ENCODE peak calls at places on chromosome 15, in four cellular contexts. B is Calu3, A is epithelial cell of esophagus, P is upper lobe of left lung. W is an unnamed sample.

GRCh38 chr15:79243723-79244122 is 38.8 kb upstream of the ANKRD34C start:
- DNase-seq in B (no peak), A (no peak), P (no peak), W (no peak)

GRCh38 chr15:71705151-71705550 is 105.2 kb upstream of the NR2E3 start:
- DNase-seq in B (no peak), A (no peak), P (no peak), W (no peak)

GRCh38 chr15:44081223-44082013 is 113.7 kb downstream of the FRMD5 start:
- DNase-seq in B (no peak), A (no peak), P (no peak), W (no peak)

GRCh38 chr15:48413304-48413703 is 82.1 kb downstream of the DUT start:
- DNase-seq in B (no peak), A (no peak), P (no peak), W (no peak)

GRCh38 chr15:93235321-93235720 is 146.3 kb upstream of the RGMA start:
- DNase-seq in B (no peak), A (no peak), P (no peak), W (no peak)

GRCh38 chr15:59591372-59591771 is 20.2 kb upstream of the GCNT3 start:
- DNase-seq in B (no peak), A (no peak), P (no peak), W (no peak)

GRCh38 chr15:76056931-76057330 is 2.9 kb upstream of the TMEM266 start:
- DNase-seq in B (no peak), A (peak; percentile 88), P (no peak), W (no peak)

GRCh38 chr15:25246641-25247417 is 192.0 kb downstream of the UBE3A start:
- DNase-seq in B (no peak), A (no peak), P (no peak), W (peak; percentile 9)

GRCh38 chr15:29278436-29279099 is 8.9 kb upstream of the NSMCE3 start:
- DNase-seq in B (no peak), A (peak; percentile 83), P (no peak), W (no peak)

GRCh38 chr15:38174691-38175090 is 77.9 kb upstream of the SPRED1 start:
- DNase-seq in B (no peak), A (no peak), P (no peak), W (no peak)

GRCh38 chr15:88719654-88720053 is 80.8 kb downstream of the ISG20 start:
- DNase-seq in B (no peak), A (no peak), P (no peak), W (no peak)

GRCh38 chr15:60675763-60676162 is 196.8 kb upstream of the ICE2 start:
- DNase-seq in B (no peak), A (no peak), P (no peak), W (no peak)

GRCh38 chr15:73081321-73081958 is 29.2 kb downstream of the NEO1 start:
- DNase-seq in B (peak; percentile 45), A (peak; percentile 68), P (no peak), W (no peak)

GRCh38 chr15:61835029-61835428 is 225.2 kb downstream of the VPS13C start:
- DNase-seq in B (no peak), A (no peak), P (peak; percentile 20), W (no peak)

GRCh38 chr15:44215594-44215993 is 20.5 kb upstream of the FRMD5 start:
- DNase-seq in B (peak; percentile 32), A (peak; percentile 73), P (no peak), W (no peak)

GRCh38 chr15:96320703-96321421 is 9.6 kb upstream of the NR2F2 start:
- DNase-seq in B (peak; percentile 42), A (peak; percentile 41), P (no peak), W (no peak)

GRCh38 chr15:33113666-33114483 is 80.6 kb downstream of the FMN1 start:
- DNase-seq in B (no peak), A (peak; percentile 67), P (no peak), W (no peak)

GRCh38 chr15:25619761-25620160 is 180.9 kb upstream of the UBE3A start:
- DNase-seq in B (no peak), A (no peak), P (no peak), W (no peak)

GRCh38 chr15:34847598-34847997 is 52.2 kb upstream of the ACTC1 start:
- DNase-seq in B (no peak), A (no peak), P (no peak), W (no peak)

GRCh38 chr15:31262143-31262530 is 64.5 kb upstream of the KLF13 start:
- DNase-seq in B (no peak), A (no peak), P (no peak), W (no peak)

GRCh38 chr15:51736646-51737537 is 563 bp downstream of the LYSMD2 start:
- DNase-seq in B (peak; percentile 56), A (peak; percentile 31), P (peak; percentile 93), W (peak; percentile 29)

GRCh38 chr15:45157974-45158373 is 28.2 kb downstream of the DUOX1 start:
- DNase-seq in B (no peak), A (peak; percentile 97), P (no peak), W (no peak)

DNA sequence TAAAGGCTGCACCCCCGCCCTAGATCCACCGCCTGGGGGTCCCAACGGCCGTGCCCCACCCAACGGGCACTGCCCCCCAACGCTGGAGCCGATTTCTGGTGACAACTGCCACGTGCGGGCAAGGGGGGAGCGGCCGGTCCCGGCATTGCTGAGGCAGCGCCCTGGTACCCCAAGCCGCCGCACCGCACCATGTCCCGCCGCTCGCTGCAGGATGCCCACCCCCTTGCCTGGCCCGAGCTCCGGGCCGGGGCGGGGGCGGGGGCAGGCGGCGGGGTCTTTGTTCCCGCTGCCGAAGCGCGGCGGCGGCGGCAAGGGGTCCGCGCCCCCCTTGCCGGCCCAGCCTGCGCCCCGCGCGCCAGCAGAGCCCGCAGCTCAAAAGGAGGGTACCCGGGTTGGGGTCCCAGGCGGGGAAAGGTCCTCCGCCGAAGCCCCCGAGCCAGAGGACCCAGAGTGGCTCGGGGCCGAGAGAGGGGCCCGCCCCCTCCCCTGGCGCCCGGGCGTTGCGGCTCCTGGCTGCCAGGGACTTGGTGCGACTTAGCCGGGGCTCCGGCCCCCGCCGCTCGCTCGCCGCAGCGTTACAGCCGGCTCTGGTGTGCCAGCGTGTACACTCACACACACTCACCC is 678 bp downstream of the SEMA7A start:
- DNase-seq in B (no peak), A (no peak), P (no peak), W (no peak)
- TF ChIP-seq CTCF in B (no peak), A (no peak), P (no peak), W (no peak)

GRCh38 chr15:91948001-91948608 is 94.6 kb downstream of the SLCO3A1 start:
- DNase-seq in B (peak; percentile 68), A (peak; percentile 96), P (no peak), W (no peak)
- TF ChIP-seq CTCF in B (no peak), A (peak; percentile 9), P (no peak), W (no peak)

GRCh38 chr15:57218826-57219576 is 157.3 kb upstream of the CGNL1 start:
- DNase-seq in B (no peak), A (peak; percentile 18), P (no peak), W (no peak)

GRCh38 chr15:57217716-57218598 is 158.3 kb upstream of the CGNL1 start:
- DNase-seq in B (no peak), A (no peak), P (no peak), W (no peak)

GRCh38 chr15:57216288-57216687 is 160.0 kb upstream of the CGNL1 start:
- DNase-seq in B (no peak), A (peak; percentile 82), P (no peak), W (no peak)

GRCh38 chr15:57215371-57215770 is 160.9 kb upstream of the CGNL1 start:
- DNase-seq in B (no peak), A (no peak), P (no peak), W (no peak)

GRCh38 chr15:57213783-57214366 is 162.4 kb upstream of the CGNL1 start:
- DNase-seq in B (no peak), A (peak; percentile 48), P (no peak), W (no peak)
- TF ChIP-seq CTCF in B (no peak), A (peak; percentile 53), P (peak; percentile 29), W (peak; percentile 64)

DNA sequence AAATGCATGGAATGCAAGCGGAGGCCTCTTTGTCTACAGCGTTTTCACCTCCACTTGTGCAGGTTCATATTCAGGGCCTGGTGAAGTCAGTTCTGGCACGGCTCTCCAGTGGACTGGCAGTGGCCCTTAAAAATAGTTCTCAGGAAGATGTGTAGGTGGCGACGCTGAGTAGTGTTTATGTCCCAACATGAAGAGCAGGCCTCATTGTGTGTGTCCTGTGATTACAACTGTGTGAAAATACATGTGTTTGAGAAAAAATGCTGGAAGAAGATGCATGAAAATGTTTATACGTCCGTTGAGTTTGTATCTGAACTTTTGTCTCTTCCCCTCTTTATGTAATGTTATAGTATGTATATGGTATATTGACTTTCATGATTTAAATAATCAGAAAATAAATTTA is 7.2 kb downstream of the LIPC start:
- DNase-seq in B (peak; percentile 45), A (peak; percentile 64), P (no peak), W (peak; percentile 50)
- TF ChIP-seq CTCF in B (no peak), A (peak; percentile 42), P (no peak), W (peak; percentile 46)

DNA sequence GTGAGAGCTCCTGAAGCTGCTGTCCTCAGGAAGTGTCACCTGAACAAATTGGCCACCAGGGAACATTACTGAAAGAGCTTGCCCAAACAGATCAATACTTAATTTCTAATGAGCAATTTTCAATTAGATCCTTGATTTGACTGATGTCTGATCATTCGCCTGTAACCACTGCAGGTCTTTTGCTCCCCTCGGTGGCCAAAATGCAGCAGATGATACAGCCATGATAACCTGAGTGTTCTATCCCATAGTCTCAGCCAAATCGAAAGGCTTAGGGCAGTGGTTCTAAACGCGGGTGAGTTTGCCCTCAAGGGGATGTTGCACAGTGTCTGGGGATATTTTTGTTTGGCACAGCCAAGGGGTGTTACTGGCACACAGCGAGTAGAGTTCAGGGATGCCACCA is 57.7 kb upstream of the MEX3B start:
- DNase-seq in B (no peak), A (no peak), P (no peak), W (no peak)
- TF ChIP-seq CTCF in B (no peak), A (peak; percentile 32), P (no peak), W (peak; percentile 10)

DNA sequence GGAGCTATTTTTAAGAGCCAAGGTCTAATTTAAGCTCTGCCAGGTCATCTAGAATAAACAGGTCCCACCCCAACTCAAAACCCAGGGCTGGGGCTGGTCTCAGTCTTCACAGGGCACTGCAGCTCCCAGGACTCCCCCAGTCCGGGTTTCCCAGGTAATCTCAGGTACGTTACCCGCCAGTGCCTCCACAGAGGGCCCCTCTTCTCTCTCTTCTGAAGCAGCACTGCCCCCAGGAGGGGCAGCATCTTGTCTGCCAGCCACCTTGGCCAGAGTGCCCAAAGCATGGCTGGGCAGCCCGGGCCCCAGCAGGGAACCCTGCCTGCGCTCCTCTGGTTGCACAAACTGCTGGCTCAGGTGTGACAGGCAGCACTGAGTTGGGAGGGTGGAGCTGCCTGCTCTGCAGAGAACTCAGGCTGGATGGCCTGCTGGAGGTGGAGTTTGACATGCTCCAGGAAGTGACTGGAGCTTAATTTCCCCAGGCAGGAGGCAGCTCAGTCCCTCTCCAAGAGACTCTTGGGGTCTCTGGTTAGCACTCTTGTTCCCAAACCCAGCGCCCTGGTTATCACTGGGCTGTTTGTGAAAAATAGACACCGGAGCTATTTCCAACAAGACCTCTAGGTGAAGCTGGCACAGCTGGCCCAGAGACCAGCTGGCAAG is at the start of gene PLA2G4F:
- DNase-seq in B (peak; percentile 49), A (peak; percentile 80), P (peak; percentile 75), W (no peak)
- TF ChIP-seq CTCF in B (no peak), A (peak; percentile 23), P (no peak), W (no peak)

DNA sequence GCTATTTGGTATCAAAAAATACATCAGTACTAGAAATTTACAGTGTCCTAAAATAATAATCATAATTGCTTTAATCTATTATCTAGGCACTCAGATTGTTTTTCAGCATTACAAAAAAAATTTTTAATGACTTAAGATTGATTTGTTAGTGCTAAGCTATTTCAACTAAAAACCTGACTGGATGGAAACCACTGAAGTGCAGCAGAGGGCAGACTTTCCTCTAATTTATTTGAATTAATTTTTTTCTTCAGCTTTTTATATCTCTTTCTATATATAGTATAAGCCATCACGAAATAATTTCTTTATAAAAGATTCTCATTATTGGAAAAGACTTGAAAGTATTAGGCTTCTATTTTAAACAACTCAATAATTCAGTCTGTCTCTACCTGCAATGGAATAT is 131.4 kb downstream of the IQCH start:
- DNase-seq in B (no peak), A (no peak), P (no peak), W (no peak)
- TF ChIP-seq CTCF in B (no peak), A (peak; percentile 12), P (no peak), W (peak; percentile 5)